ENCODE peak calls at places on chromosomes 3 and 15, in six cellular contexts. Q is caudate nucleus; W is A549; R is activated T-helper 9 cell treated with anti-CD3 and anti-CD28 coated beads, Interleukin-2, amount 50 U/mL, for 16 hours; D is omental fat pad; B is GM12864. X is an unnamed sample.
A peak's percentile ranks its signal among the peaks of the same experiment; 100 is the strongest.

GRCh38 chr3:194089357-194090177 is 46.4 kb upstream of the HES1 start:
- DNase-seq in D (peak; percentile 68), B (no peak), Q (no peak), W (peak; percentile 94), R (peak; percentile 27), X (no peak)

GRCh38 chr3:184645304-184645703 is 66.6 kb downstream of the MAGEF1 start:
- DNase-seq in B (no peak), W (peak; percentile 11), R (no peak), Q (no peak), D (no peak), X (no peak)

GRCh38 chr3:44289882-44290462 is 48.3 kb downstream of the TOPAZ1 start:
- DNase-seq in W (no peak), R (no peak), Q (no peak), B (no peak), D (no peak), X (no peak)

GRCh38 chr3:29694783-29695182 is 413.9 kb downstream of the RBMS3 start:
- DNase-seq in D (no peak), W (peak; percentile 88), R (no peak), Q (no peak), B (no peak), X (no peak)

GRCh38 chr3:13547591-13548371 is 1.1 kb upstream of the FBLN2 start:
- DNase-seq in R (no peak), D (no peak), W (no peak), Q (no peak), B (no peak), X (no peak)

GRCh38 chr3:179528786-179529185 is 33.9 kb upstream of the ACTL6A start:
- DNase-seq in B (no peak), Q (no peak), W (no peak), R (no peak), D (no peak), X (no peak)

GRCh38 chr3:99330281-99330680 is 308.1 kb upstream of the COL8A1 start:
- DNase-seq in D (no peak), R (no peak), B (no peak), Q (no peak), W (no peak), X (no peak)

GRCh38 chr3:12948891-12949711 is 107.7 kb upstream of the RPL32 start:
- DNase-seq in B (no peak), D (no peak), R (no peak), W (no peak), Q (no peak), X (no peak)

GRCh38 chr3:134476977-134477376 is 8.8 kb downstream of the ANAPC13 start:
- DNase-seq in B (no peak), Q (no peak), W (no peak), R (no peak), D (no peak), X (no peak)

GRCh38 chr3:59446775-59447465 is 397.1 kb upstream of the CFAP20DC start:
- DNase-seq in Q (no peak), W (no peak), D (no peak), B (no peak), R (no peak), X (no peak)

GRCh38 chr3:42886294-42886822 is 10.7 kb upstream of the CYP8B1 start:
- DNase-seq in W (no peak), D (no peak), Q (no peak), B (no peak), R (no peak), X (no peak)

GRCh38 chr3:123244128-123244527 is 42.4 kb downstream of the SEC22A start:
- DNase-seq in R (no peak), D (no peak), W (no peak), B (no peak), Q (no peak), X (no peak)

GRCh38 chr3:4722103-4722502 is 229.0 kb downstream of the ITPR1 start:
- DNase-seq in Q (no peak), R (no peak), B (peak; percentile 16), W (peak; percentile 89), D (no peak), X (no peak)

GRCh38 chr3:126137490-126138130 is 42.8 kb downstream of the ALDH1L1 start:
- DNase-seq in W (no peak), D (no peak), B (no peak), Q (no peak), R (no peak), X (no peak)

GRCh38 chr15:90402230-90402629 is 14.2 kb downstream of the IQGAP1 start:
- DNase-seq in R (no peak), W (peak; percentile 66), B (no peak), Q (no peak), D (no peak), X (no peak)

GRCh38 chr3:56985460-56986327 is 74.8 kb upstream of the SPATA12 start:
- DNase-seq in B (no peak), W (no peak), D (no peak), R (no peak), Q (no peak), X (no peak)

GRCh38 chr15:30954674-30955073 is 36.8 kb downstream of the MTMR10 start:
- DNase-seq in B (no peak), R (no peak), W (no peak), Q (no peak), D (no peak), X (no peak)